ENCODE peak calls at places on chromosomes 5 and 9, in eight cellular contexts. Q, B, Z, S, L, E, Y and V are unnamed samples. For H3K4me1, the result is how much of the 10 kb centered on the place peaks cover.

GRCh38 chr5:30594331-30594730 is 599.2 kb upstream of the CDH6 start:
- DNase-seq in Z (no peak), L (no peak), Q (no peak), Y (no peak), B (no peak), E (no peak), S (no peak), V (no peak)

GRCh38 chr9:128254855-128255759 is 20.7 kb downstream of the GOLGA2 start:
- DNase-seq in L (peak), S (peak), Z (peak), Y (peak), B (peak), Q (peak), E (no peak), V (peak)

GRCh38 chr9:36029765-36030528 is 6.8 kb upstream of the RECK start:
- DNase-seq in L (no peak), B (no peak), E (no peak), Q (no peak), S (no peak), Y (peak), Z (no peak), V (no peak)

GRCh38 chr5:175854231-175855040 is 16.9 kb upstream of the CPLX2 start:
- DNase-seq in S (no peak), Y (no peak), E (no peak), B (no peak), Q (no peak), Z (peak), L (no peak), V (no peak)

GRCh38 chr9:112554516-112554915 is 67.9 kb downstream of the KIAA1958 start:
- DNase-seq in Z (no peak), Y (no peak), B (no peak), E (no peak), Q (no peak), L (no peak), S (no peak), V (no peak)

GRCh38 chr5:76657091-76657490 is 33.9 kb upstream of the F2RL2 start:
- DNase-seq in E (no peak), Y (no peak), Q (no peak), L (no peak), S (no peak), Z (no peak), B (no peak), V (no peak)

GRCh38 chr9:113568481-113569321 is 105.2 kb downstream of the RGS3 start:
- DNase-seq in B (no peak), Y (peak), Z (no peak), Q (no peak), E (no peak), L (no peak), S (no peak), V (no peak)

GRCh38 chr9:28134577-28134976 is 561.3 kb upstream of the C9orf72 start:
- DNase-seq in E (no peak), Y (no peak), Q (no peak), S (no peak), Z (no peak), B (no peak), L (no peak), V (no peak)

GRCh38 chr9:133333566-133333965 is 2.4 kb downstream of the SURF6 start:
- DNase-seq in Y (no peak), E (no peak), Q (no peak), L (no peak), S (no peak), Z (no peak), B (no peak), V (peak)

GRCh38 chr9:74562611-74563010 is 65.5 kb downstream of the RORB start:
- DNase-seq in L (no peak), Q (no peak), E (no peak), S (no peak), B (no peak), Y (no peak), Z (no peak), V (no peak)

GRCh38 chr5:88515881-88516819 is 247.5 kb upstream of the TMEM161B start:
- DNase-seq in Y (no peak), Q (no peak), E (no peak), S (no peak), L (no peak), Z (no peak), B (no peak), V (no peak)

GRCh38 chr9:137972988-137973470 is 95.4 kb downstream of the CACNA1B start:
- DNase-seq in L (no peak), E (no peak), B (no peak), S (no peak), Q (no peak), Y (no peak), Z (peak), V (no peak)

GRCh38 chr5:144189800-144190429 is 19.2 kb downstream of the KCTD16 start:
- DNase-seq in Z (no peak), L (no peak), Q (no peak), E (peak), Y (peak), S (no peak), B (no peak), V (no peak)

GRCh38 chr5:39619161-39619818 is 194.5 kb upstream of the DAB2 start:
- DNase-seq in Q (no peak), L (no peak), B (no peak), E (no peak), Y (no peak), S (no peak), Z (no peak), V (no peak)

GRCh38 chr5:36079200-36079761 is 12.6 kb upstream of the UGT3A2 start:
- DNase-seq in Z (peak), Y (peak), B (peak), L (no peak), E (no peak), S (peak), Q (no peak), V (no peak)

GRCh38 chr5:62719061-62719730 is 140.6 kb downstream of the LRRC70 start:
- DNase-seq in B (no peak), L (no peak), S (peak), Q (no peak), E (no peak), Z (no peak), Y (no peak), V (no peak)

GRCh38 chr9:3992924-3993323 is 306.9 kb downstream of the GLIS3 start:
- DNase-seq in Q (peak), S (no peak), Y (no peak), L (peak), E (no peak), B (no peak), Z (no peak), V (no peak)

GRCh38 chr5:128154943-128155342 is 71.4 kb downstream of the SLC12A2 start:
- DNase-seq in Z (no peak), B (no peak), Q (no peak), E (no peak), S (no peak), L (no peak), Y (no peak), V (no peak)

GRCh38 chr9:136542246-136543041 is 3.4 kb downstream of the NOTCH1 start:
- DNase-seq in Z (no peak), L (no peak), S (no peak), Q (no peak), E (no peak), B (no peak), Y (no peak), V (no peak)

GRCh38 chr5:74693176-74693575 is 8.1 kb downstream of the HEXB start:
- DNase-seq in L (no peak), B (no peak), Q (no peak), Z (no peak), E (no peak), Y (no peak), S (no peak), V (no peak)

GRCh38 chr9:38620483-38621433 is at the start of gene ANKRD18A:
- DNase-seq in L (peak), S (peak), E (peak), Z (peak), B (peak), Y (peak), Q (peak), V (peak)

GRCh38 chr5:118506453-118506852 is 481.9 kb downstream of the DTWD2 start:
- DNase-seq in Y (no peak), Q (no peak), B (no peak), Z (no peak), L (no peak), E (no peak), S (no peak), V (no peak)

GRCh38 chr9:111615928-111616327 is 15.2 kb upstream of the DNAJC25 start:
- DNase-seq in L (no peak), Q (no peak), Y (no peak), S (no peak), B (no peak), E (no peak), Z (no peak), V (no peak)

GRCh38 chr5:109844695-109845094 is 155.0 kb downstream of the MAN2A1 start:
- DNase-seq in B (no peak), S (no peak), L (no peak), Z (no peak), Q (no peak), E (no peak), Y (no peak), V (no peak)

GRCh38 chr9:134730761-134731496 is 89.3 kb downstream of the COL5A1 start:
- DNase-seq in E (no peak), Q (no peak), B (no peak), Z (no peak), S (no peak), Y (no peak), L (no peak), V (no peak)
- H3K4me1 ChIP-seq in E (under half), Q (under half), B (under half), Z (under half), S (under half), Y (under half), L (under half), V (half or more)

DNA sequence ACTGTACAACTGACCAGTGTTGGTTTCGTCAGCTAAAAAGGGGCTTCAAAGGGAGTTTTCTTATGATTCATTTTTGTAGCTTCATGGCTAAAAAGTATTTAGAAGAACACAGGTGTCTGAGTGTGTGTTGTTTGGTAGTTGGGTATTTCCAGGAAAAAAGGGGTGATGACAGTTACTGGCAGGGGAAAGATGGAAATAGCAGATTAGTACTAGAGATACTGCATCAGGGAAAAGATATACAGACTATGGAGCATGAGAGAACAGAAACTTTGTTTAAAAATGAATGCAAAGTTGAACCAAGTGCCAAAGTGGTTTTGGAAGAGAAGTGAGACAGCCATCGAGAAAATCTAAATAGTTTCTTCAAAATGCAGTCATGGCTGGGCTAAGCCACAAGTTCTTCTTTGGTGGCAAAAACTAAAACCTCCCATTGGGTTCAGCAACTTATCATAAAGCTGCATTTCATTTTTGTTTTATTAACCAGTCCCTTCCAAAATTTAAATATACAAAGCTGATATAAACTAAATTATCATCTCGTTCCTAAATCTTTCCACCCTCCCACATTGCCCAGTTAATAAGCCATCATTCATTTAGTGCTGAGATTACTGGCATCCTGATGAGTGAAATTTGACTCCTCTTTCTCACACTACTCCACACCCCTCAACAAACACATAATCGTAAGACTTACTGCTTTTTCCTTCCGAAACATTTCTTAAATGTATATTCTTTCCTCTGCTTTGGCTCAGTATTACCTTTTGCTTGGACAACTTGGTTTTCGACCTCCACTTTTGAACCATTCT is 33.5 kb downstream of the ELL2 start:
- DNase-seq in Y (no peak), E (no peak), B (no peak), Z (no peak), S (no peak), Q (no peak), L (no peak), V (no peak)
- H3K27ac ChIP-seq in Y (no peak), E (no peak), B (peak), Z (no peak), S (peak), Q (no peak), L (no peak), V (no peak)

DNA sequence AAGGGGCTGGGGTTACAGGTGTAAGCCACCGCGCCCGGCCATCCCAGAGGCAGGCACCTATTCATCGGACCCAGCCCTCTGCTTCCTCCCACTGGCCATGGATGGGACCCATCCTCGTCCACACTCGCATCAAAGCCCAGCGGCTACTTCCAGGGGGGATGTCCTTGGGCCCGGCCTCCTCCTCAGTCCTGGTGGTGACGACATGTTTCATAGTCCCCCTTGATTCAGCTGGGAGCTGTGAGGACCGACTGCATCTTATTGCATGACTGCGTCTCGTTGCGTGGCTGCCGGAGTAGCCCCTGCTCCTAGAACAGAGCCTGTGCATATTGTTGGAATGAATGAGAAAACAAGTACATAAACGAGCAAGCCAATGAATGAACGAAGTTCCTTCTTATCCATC is 12.8 kb downstream of the NCS1 start:
- DNase-seq in Q (no peak), E (no peak), L (no peak), S (peak), Y (no peak), B (no peak), Z (no peak), V (no peak)
- H3K4me3 ChIP-seq in Q (peak), E (no peak), L (no peak), S (no peak), Y (no peak), B (no peak), Z (no peak), V (no peak)

GRCh38 chr5:126472538-126472889 is 49.3 kb downstream of the GRAMD2B start:
- DNase-seq in Q (no peak), E (no peak), B (no peak), Z (no peak), L (no peak), Y (no peak), S (no peak), V (no peak)

GRCh38 chr5:126471875-126472537 is 48.8 kb downstream of the GRAMD2B start:
- DNase-seq in L (no peak), B (no peak), Z (no peak), E (no peak), S (no peak), Q (no peak), Y (peak), V (no peak)

GRCh38 chr5:126468091-126468490 is 44.9 kb downstream of the GRAMD2B start:
- DNase-seq in Z (no peak), S (no peak), L (no peak), Y (no peak), E (no peak), B (no peak), Q (no peak), V (no peak)

GRCh38 chr5:126471247-126471646 is 48.0 kb downstream of the GRAMD2B start:
- DNase-seq in B (no peak), S (no peak), Z (no peak), E (no peak), Y (no peak), L (no peak), Q (no peak), V (no peak)

GRCh38 chr5:126469925-126470324 is 46.7 kb downstream of the GRAMD2B start:
- DNase-seq in B (no peak), Q (no peak), Y (no peak), E (no peak), S (no peak), Z (no peak), L (no peak), V (no peak)
- H3K4me1 ChIP-seq in B (under half), Q (under half), Y (under half), E (under half), S (under half), Z (under half), L (under half), V (under half)

GRCh38 chr5:24170026-24170425 is 474.8 kb downstream of the CDH10 start:
- DNase-seq in B (no peak), L (no peak), E (no peak), S (no peak), Y (no peak), Q (no peak), Z (no peak), V (no peak)
- H3K27ac ChIP-seq in B (no peak), L (no peak), E (no peak), S (no peak), Y (no peak), Q (no peak), Z (no peak), V (no peak)

GRCh38 chr9:101354143-101354764 is 30.6 kb downstream of the BAAT start:
- DNase-seq in S (no peak), B (no peak), L (no peak), E (no peak), Y (no peak), Q (no peak), Z (no peak), V (no peak)
- H3K4me3 ChIP-seq in S (no peak), B (no peak), L (no peak), E (no peak), Y (no peak), Q (no peak), Z (no peak), V (no peak)

DNA sequence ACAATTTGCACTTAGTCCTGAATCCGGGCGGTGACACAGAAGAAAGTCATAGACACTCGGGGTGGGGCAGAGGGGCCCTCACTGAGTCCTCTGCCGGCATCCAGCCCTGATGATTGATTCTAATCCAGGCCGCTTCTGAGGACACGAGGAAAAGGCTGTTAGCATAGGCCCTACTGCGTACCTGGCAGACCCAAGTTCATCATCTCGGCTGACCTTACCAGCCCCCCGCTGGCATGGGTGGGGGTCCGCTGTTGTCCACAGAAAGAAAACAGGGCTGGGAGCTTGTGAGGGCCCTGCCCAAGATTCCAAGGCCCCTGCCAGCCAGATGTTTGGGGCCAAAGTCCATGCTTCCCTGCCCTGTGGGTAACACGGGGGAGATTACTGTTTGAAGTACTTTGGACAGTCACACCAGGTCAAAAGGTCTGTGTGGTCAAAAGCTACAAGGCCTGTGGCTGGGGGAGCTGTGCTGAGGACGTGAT is 24.5 kb downstream of the ERGIC1 start:
- DNase-seq in S (no peak), Z (no peak), B (peak), L (no peak), E (no peak), Y (peak), Q (no peak), V (no peak)
- H3K4me1 ChIP-seq in S (under half), Z (half or more), B (under half), L (under half), E (under half), Y (half or more), Q (under half), V (half or more)

GRCh38 chr5:177445052-177446016 is 1.3 kb upstream of the PRR7 start:
- DNase-seq in Q (no peak), B (no peak), L (no peak), S (no peak), Y (no peak), E (no peak), Z (no peak), V (no peak)
- H3K27ac ChIP-seq in Q (no peak), B (no peak), L (no peak), S (no peak), Y (no peak), E (peak), Z (no peak), V (no peak)

GRCh38 chr9:81522721-81523551 is 166.4 kb downstream of the TLE1 start:
- DNase-seq in S (peak), Q (no peak), L (no peak), Y (peak), Z (no peak), B (peak), E (no peak), V (no peak)
- H3K4me3 ChIP-seq in S (no peak), Q (no peak), L (peak), Y (no peak), Z (no peak), B (no peak), E (no peak), V (no peak)

GRCh38 chr9:134374301-134375010 is 48.2 kb downstream of the RXRA start:
- DNase-seq in Z (no peak), S (no peak), B (no peak), L (no peak), E (no peak), Q (no peak), Y (no peak), V (peak)
- H3K4me1 ChIP-seq in Z (half or more), S (under half), B (under half), L (half or more), E (under half), Q (half or more), Y (half or more), V (half or more)